ENCODE peak calls at places on chromosomes 4 and X, in nine cellular contexts. X is right lobe of liver; M is CD4-positive, CD25-positive, alpha-beta regulatory T cell; B is neuronal stem cell; U is pancreas; C is testis; H is tibial nerve; J is ovary; Q is esophagus squamous epithelium. E is an unnamed sample.

GRCh38 chr4:123421227-123421941 is 24.8 kb downstream of the SPRY1 start:
- DNase-seq in X (no peak), M (peak; percentile 29), B (no peak), U (no peak), C (no peak), H (no peak), J (no peak), Q (no peak), E (no peak)

GRCh38 chrX:345020-345925 is 26.7 kb upstream of the GTPBP6 start:
- DNase-seq in X (peak; percentile 39), M (no peak), B (no peak), U (no peak), C (no peak), H (no peak), J (no peak), Q (no peak), E (peak; percentile 24)

GRCh38 chr4:128163177-128164117 is 102.3 kb downstream of the LARP1B start:
- DNase-seq in X (no peak), M (no peak), B (no peak), U (no peak), C (no peak), H (no peak), J (no peak), Q (no peak), E (no peak)

GRCh38 chrX:57044226-57044625 is 48.9 kb upstream of the SPIN3 start:
- DNase-seq in X (no peak), M (no peak), B (no peak), U (no peak), C (no peak), H (no peak), J (no peak), Q (no peak), E (no peak)

GRCh38 chr4:162349395-162349794 is 185.6 kb upstream of the FSTL5 start:
- DNase-seq in X (no peak), M (no peak), B (no peak), U (no peak), C (no peak), H (no peak), J (no peak), Q (no peak), E (no peak)

GRCh38 chrX:107747596-107748161 is 27.9 kb downstream of the TSC22D3 start:
- DNase-seq in X (no peak), M (no peak), B (no peak), U (no peak), C (no peak), H (peak; percentile 33), J (no peak), Q (no peak), E (no peak)

GRCh38 chrX:121851033-121851432 is 803.6 kb downstream of the GLUD2 start:
- DNase-seq in X (no peak), M (no peak), B (no peak), U (no peak), C (no peak), H (no peak), J (no peak), Q (no peak), E (no peak)

GRCh38 chr4:183504930-183505555 is at the start of gene ING2:
- DNase-seq in X (no peak), M (no peak), B (no peak), U (peak; percentile 63), C (peak; percentile 84), H (peak; percentile 9), J (peak; percentile 73), Q (peak; percentile 49), E (no peak)

GRCh38 chr4:146852365-146852764 is 93.3 kb downstream of the TTC29 start:
- DNase-seq in X (no peak), M (no peak), B (no peak), U (no peak), C (no peak), H (no peak), J (no peak), Q (no peak), E (no peak)

GRCh38 chrX:84712621-84713020 is 210.4 kb upstream of the HDX start:
- DNase-seq in X (no peak), M (no peak), B (no peak), U (no peak), C (no peak), H (no peak), J (no peak), Q (no peak), E (no peak)

GRCh38 chr4:177554966-177555574 is 112.8 kb upstream of the AGA start:
- DNase-seq in X (no peak), M (no peak), B (peak; percentile 12), U (no peak), C (no peak), H (no peak), J (no peak), Q (no peak), E (peak; percentile 63)

GRCh38 chr4:1360423-1361283 is 13.6 kb downstream of the UVSSA start:
- DNase-seq in X (no peak), M (no peak), B (no peak), U (no peak), C (peak; percentile 68), H (peak; percentile 32), J (peak; percentile 78), Q (no peak), E (no peak)

GRCh38 chr4:174318829-174319764 is 35.4 kb downstream of the CEP44 start:
- DNase-seq in X (no peak), M (peak; percentile 40), B (peak; percentile 11), U (no peak), C (no peak), H (no peak), J (no peak), Q (no peak), E (no peak)

GRCh38 chr4:173211838-173212237 is 43.2 kb downstream of the GALNT7 start:
- DNase-seq in X (no peak), M (no peak), B (no peak), U (no peak), C (no peak), H (no peak), J (no peak), Q (no peak), E (no peak)

GRCh38 chrX:153411255-153411987 is at the start of gene ZFP92:
- DNase-seq in X (no peak), M (peak; percentile 19), B (no peak), U (no peak), C (no peak), H (no peak), J (peak; percentile 63), Q (no peak), E (peak; percentile 37)

GRCh38 chr4:182788197-182788596 is 129.0 kb downstream of the DCTD start:
- DNase-seq in X (no peak), M (no peak), B (no peak), U (no peak), C (no peak), H (no peak), J (no peak), Q (no peak), E (no peak)

GRCh38 chr4:176927117-176927516 is 134.4 kb upstream of the VEGFC start:
- DNase-seq in X (no peak), M (no peak), B (no peak), U (no peak), C (no peak), H (no peak), J (no peak), Q (no peak), E (no peak)

GRCh38 chr4:73859614-73860088 is 6.6 kb downstream of the PF4V1 start:
- DNase-seq in X (no peak), M (no peak), B (no peak), U (no peak), C (no peak), H (no peak), J (no peak), Q (no peak), E (no peak)

GRCh38 chr4:132587626-132588025 is 561.5 kb upstream of the PCDH10 start:
- DNase-seq in X (no peak), M (no peak), B (no peak), U (no peak), C (no peak), H (no peak), J (no peak), Q (no peak), E (no peak)

GRCh38 chr4:24795666-24796381 is 451 bp downstream of the SOD3 start:
- DNase-seq in X (no peak), M (no peak), B (no peak), U (no peak), C (peak; percentile 25), H (no peak), J (no peak), Q (no peak), E (no peak)

GRCh38 chr4:39032218-39033085 is at the start of gene TMEM156:
- DNase-seq in X (no peak), M (peak; percentile 71), B (no peak), U (no peak), C (no peak), H (no peak), J (no peak), Q (no peak), E (no peak)
- H3K4me3 ChIP-seq in X (peak within 1 kb of the TSS; percentile 7), M (peak within 1 kb of the TSS; percentile 98), B (no peak within 1 kb of the TSS), U (no peak within 1 kb of the TSS), C (no peak within 1 kb of the TSS), H (no peak within 1 kb of the TSS), J (no peak within 1 kb of the TSS), Q (peak within 1 kb of the TSS; percentile 8), E (no peak within 1 kb of the TSS)

GRCh38 chr4:8274772-8275241 is 5.3 kb downstream of the HTRA3 start:
- DNase-seq in X (no peak), M (no peak), B (peak; percentile 67), U (no peak), C (peak; percentile 85), H (peak; percentile 83), J (peak; percentile 94), Q (no peak), E (peak; percentile 83)
- H3K4me1 ChIP-seq in X (no peaks in the 10 kb centered on the region), M (no peaks in the 10 kb centered on the region), B (peaks cover 7% of the 10 kb centered on the region), U (no peaks in the 10 kb centered on the region), C (peaks cover 25% of the 10 kb centered on the region), H (peaks cover 75% of the 10 kb centered on the region), J (peaks cover 50% of the 10 kb centered on the region), Q (peaks cover 45% of the 10 kb centered on the region), E (no peaks in the 10 kb centered on the region)

DNA sequence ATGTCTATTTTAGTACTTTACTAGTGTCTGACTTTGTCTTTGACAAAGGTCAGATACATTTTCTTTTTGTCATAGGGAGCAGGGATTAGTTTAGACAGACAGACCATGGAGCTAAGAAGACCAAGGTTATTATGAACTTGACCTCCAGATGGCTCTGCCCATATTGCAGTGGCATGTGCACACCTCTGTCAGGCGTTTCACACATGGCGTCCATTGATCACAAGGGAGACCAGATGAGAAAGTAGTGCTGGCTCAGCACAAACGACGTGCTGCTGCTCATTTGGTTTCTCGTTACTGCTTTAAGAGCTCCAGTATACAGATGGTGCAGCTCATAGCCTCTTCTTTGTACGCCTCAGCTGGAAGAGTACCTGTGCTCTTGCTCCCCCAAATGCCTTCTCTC is 56.3 kb upstream of the HPSE start:
- DNase-seq in X (no peak), M (no peak), B (no peak), U (no peak), C (no peak), H (no peak), J (no peak), Q (no peak), E (no peak)
- H3K4me3 ChIP-seq in X (no peak overlapping the region), M (no peak overlapping the region), B (no peak overlapping the region), U (no peak overlapping the region), C (no peak overlapping the region), H (no peak overlapping the region), J (no peak overlapping the region), Q (no peak overlapping the region), E (no peak overlapping the region)

DNA sequence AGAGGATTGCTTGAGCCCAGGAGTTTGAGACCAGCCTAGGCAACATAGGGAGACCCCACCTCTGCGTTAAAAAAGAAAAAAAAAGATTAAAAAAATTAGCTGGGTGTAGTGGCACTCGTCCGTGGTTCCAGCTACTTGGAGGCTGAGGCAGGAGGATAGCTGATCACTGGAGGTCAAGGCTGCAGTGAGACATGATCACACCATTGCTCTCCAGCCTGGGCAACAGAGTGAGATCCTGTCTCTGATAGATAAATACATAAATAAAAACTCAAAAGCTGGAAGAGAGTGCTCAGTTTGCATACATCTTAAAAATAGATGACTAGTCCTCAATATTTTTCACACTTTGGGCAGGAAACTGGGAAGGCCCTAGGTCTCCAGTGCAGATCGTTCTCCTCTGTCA is 54.1 kb downstream of the TMEM131L start:
- DNase-seq in X (no peak), M (no peak), B (no peak), U (no peak), C (no peak), H (no peak), J (no peak), Q (no peak), E (no peak)
- H3K4me1 ChIP-seq in X (peaks cover 28% of the 10 kb centered on the region), M (peaks cover 84% of the 10 kb centered on the region), B (peaks cover 10% of the 10 kb centered on the region), U (peaks cover 47% of the 10 kb centered on the region), C (no peaks in the 10 kb centered on the region), H (peaks cover 41% of the 10 kb centered on the region), J (peaks cover 17% of the 10 kb centered on the region), Q (peaks cover 21% of the 10 kb centered on the region), E (peaks cover 10% of the 10 kb centered on the region)

E was measured in mucosa of descending colon.